ENCODE peak calls at places on chromosomes 11 and 22, in four cellular contexts. Z is fibroblast of pulmonary artery, H is lower lobe of right lung, P is mammary epithelial cell. T is an unnamed sample.

GRCh38 chr22:37560682-37561208 is 465 bp downstream of the CDC42EP1 start:
- DNase-seq in Z (peak), H (peak), P (no peak), T (no peak)

GRCh38 chr11:102252339-102252891 is 64.9 kb upstream of the BIRC3 start:
- DNase-seq in P (no peak), H (no peak), Z (no peak), T (no peak)

GRCh38 chr11:3796796-3797328 is 492 bp downstream of the NUP98 start:
- DNase-seq in P (no peak), H (no peak), Z (peak), T (no peak)

GRCh38 chr11:33065445-33066178 is 26.2 kb downstream of the TCP11L1 start:
- DNase-seq in P (peak), Z (peak), H (peak), T (no peak)

GRCh38 chr22:23714596-23715588 is 24.1 kb downstream of the RGL4 start:
- DNase-seq in P (no peak), Z (no peak), H (no peak), T (no peak)

GRCh38 chr11:1907955-1908354 is 11.5 kb upstream of the TNNT3 start:
- DNase-seq in Z (no peak), H (no peak), P (no peak), T (no peak)

GRCh38 chr11:68387840-68388239 is 72.7 kb upstream of the PPP6R3 start:
- DNase-seq in H (no peak), P (no peak), Z (no peak), T (no peak)

GRCh38 chr11:128603003-128603715 is 15.8 kb upstream of the ETS1 start:
- DNase-seq in Z (no peak), P (no peak), H (no peak), T (no peak)

GRCh38 chr11:106695506-106695905 is 322.8 kb downstream of the GUCY1A2 start:
- DNase-seq in H (no peak), Z (peak), P (peak), T (peak)

GRCh38 chr11:101083334-101083733 is 46.3 kb downstream of the PGR start:
- DNase-seq in P (no peak), H (no peak), Z (no peak), T (no peak)

GRCh38 chr11:64526795-64527194 is 64.2 kb upstream of the SLC22A12 start:
- DNase-seq in Z (no peak), H (peak), P (no peak), T (no peak)

GRCh38 chr11:96338910-96339703 is 3.9 kb downstream of the MAML2 start:
- DNase-seq in P (peak), H (peak), Z (peak), T (no peak)

GRCh38 chr11:110086892-110087309 is 6.3 kb upstream of the ZC3H12C start:
- DNase-seq in H (no peak), P (peak), Z (peak), T (peak)

GRCh38 chr11:103964390-103964789 is 72.0 kb upstream of the DDI1 start:
- DNase-seq in P (no peak), H (no peak), Z (no peak), T (no peak)

GRCh38 chr11:64844330-64845124 is at the start of gene CDC42BPG:
- DNase-seq in P (peak), H (peak), Z (peak), T (no peak)

GRCh38 chr11:73585834-73586575 is 11.9 kb downstream of the FAM168A start:
- DNase-seq in H (no peak), Z (no peak), P (peak), T (no peak)

GRCh38 chr11:69035959-69036340 is 12.8 kb upstream of the TPCN2 start:
- DNase-seq in H (no peak), Z (no peak), P (no peak), T (no peak)

GRCh38 chr11:93476796-93477195 is 66.4 kb downstream of the SMCO4 start:
- DNase-seq in Z (peak), P (peak), H (no peak), T (no peak)

GRCh38 chr22:24417901-24418641 is 9.3 kb upstream of the ADORA2A start:
- DNase-seq in Z (peak), P (no peak), H (peak), T (no peak)

GRCh38 chr22:17807571-17808410 is 33.5 kb upstream of the BID start:
- DNase-seq in P (no peak), H (peak), Z (no peak), T (no peak)

GRCh38 chr11:20351870-20352269 is 11.6 kb upstream of the HTATIP2 start:
- DNase-seq in H (no peak), P (no peak), Z (no peak), T (no peak)

GRCh38 chr11:113487622-113488021 is 12.4 kb upstream of the DRD2 start:
- DNase-seq in Z (no peak), P (no peak), H (no peak), T (no peak)

GRCh38 chr11:116865696-116866095 is 28.3 kb upstream of the APOA1 start:
- DNase-seq in H (no peak), Z (peak), P (no peak), T (no peak)

GRCh38 chr11:61743486-61744095 is 8.8 kb upstream of the MYRF start:
- DNase-seq in Z (no peak), H (no peak), P (no peak), T (no peak)

GRCh38 chr11:83069441-83070043 is 2.2 kb downstream of the RAB30 start:
- DNase-seq in P (no peak), Z (no peak), H (no peak), T (no peak)

GRCh38 chr11:28566643-28567042 is 458.5 kb downstream of the METTL15 start:
- DNase-seq in Z (peak), P (peak), H (peak), T (peak)

GRCh38 chr11:12540913-12541587 is 133.2 kb upstream of the TEAD1 start:
- DNase-seq in P (no peak), Z (peak), H (no peak), T (no peak)

GRCh38 chr11:66852466-66853241 is 4.2 kb upstream of the LRFN4 start:
- DNase-seq in H (peak), P (no peak), Z (no peak), T (no peak)

GRCh38 chr11:124119103-124119502 is 3.9 kb downstream of the VWA5A start:
- DNase-seq in P (no peak), H (no peak), Z (no peak), T (no peak)

GRCh38 chr11:124122123-124122522 is 6.9 kb downstream of the VWA5A start:
- DNase-seq in P (no peak), H (no peak), Z (no peak), T (no peak)

DNA sequence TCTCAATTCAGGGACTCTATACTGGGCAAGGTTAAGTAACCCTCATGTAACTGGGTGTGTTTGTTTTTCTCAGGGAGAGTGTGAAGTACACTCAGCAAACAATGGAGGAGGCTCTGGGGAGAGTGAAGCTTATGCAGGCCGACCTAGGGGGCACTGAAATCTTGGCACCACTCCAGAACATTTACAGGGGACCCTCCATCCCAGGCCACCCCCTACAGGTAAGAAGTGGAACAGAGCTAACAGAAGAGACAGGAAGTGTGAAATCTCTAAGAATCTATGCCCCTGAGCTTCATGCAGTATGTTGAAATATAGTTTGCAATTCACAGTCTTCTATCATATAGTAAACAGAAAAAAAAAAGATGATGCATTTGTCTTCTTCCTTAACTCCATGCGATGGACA is 8.3 kb downstream of the VWA5A start:
- DNase-seq in Z (no peak), P (no peak), H (no peak), T (no peak)
- TF ChIP-seq CTCF in Z (peak), P (peak), H (no peak), T (peak)

GRCh38 chr22:46084376-46084775 is 66.0 kb upstream of the PPARA start:
- DNase-seq in P (no peak), H (peak), Z (no peak), T (no peak)
- H3K4me3 ChIP-seq in P (peak), H (peak), Z (no peak), T (peak)

DNA sequence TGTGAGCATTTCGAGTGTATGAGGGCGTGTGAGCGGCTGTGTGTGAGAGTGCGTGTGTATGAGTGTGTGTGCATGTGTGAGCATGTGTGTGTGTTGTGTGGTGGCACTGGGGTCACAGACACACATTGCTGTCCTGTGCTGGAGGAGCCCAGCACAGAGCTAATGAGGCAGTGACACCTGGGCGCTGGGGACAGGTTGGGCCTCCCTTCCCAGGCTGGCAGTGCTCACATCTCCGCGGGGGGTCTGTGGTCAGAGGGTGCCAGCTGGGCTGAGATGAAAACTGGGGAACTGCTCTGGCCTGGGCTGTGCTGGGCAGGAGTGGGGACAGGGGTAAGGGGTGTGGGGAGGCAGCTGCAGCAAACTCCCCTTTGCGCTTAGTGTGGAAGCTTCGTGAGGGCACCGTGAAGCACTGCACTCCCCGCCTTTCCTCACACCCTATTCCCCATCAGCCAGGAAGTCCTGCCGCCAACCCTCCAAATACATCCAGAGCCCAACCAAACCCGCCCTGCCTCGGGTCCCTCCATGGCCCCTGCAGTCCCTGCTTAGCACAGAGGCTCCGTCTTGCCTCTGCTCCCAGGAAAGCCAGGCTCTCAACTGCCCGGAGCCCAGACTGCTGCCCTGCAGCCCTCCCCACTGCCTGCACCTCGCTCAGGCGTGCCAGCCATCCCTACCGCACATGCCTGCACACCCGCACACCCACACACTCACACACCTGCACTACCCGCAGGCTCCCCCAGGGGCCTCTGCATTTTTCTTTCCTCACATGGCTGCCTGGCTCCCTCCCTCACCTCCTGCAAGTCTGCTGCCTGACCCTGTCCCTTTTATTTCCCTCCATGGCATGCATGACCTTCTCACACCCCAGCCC is 62.0 kb upstream of the THY1 start:
- DNase-seq in Z (no peak), P (no peak), H (no peak), T (no peak)
- TF ChIP-seq CTCF in Z (no peak), P (peak), H (no peak), T (peak)

GRCh38 chr11:6321961-6322362 is 1.7 kb upstream of the CAVIN3 start:
- DNase-seq in Z (peak), H (no peak), P (peak), T (no peak)

GRCh38 chr11:6319879-6320410 is 356 bp downstream of the CAVIN3 start:
- DNase-seq in H (peak), Z (peak), P (peak), T (no peak)

GRCh38 chr11:6321356-6321755 is 1.1 kb upstream of the CAVIN3 start:
- DNase-seq in P (no peak), H (no peak), Z (no peak), T (no peak)

GRCh38 chr11:6319001-6319878 is 1.1 kb downstream of the CAVIN3 start:
- DNase-seq in P (peak), H (peak), Z (peak), T (no peak)

DNA sequence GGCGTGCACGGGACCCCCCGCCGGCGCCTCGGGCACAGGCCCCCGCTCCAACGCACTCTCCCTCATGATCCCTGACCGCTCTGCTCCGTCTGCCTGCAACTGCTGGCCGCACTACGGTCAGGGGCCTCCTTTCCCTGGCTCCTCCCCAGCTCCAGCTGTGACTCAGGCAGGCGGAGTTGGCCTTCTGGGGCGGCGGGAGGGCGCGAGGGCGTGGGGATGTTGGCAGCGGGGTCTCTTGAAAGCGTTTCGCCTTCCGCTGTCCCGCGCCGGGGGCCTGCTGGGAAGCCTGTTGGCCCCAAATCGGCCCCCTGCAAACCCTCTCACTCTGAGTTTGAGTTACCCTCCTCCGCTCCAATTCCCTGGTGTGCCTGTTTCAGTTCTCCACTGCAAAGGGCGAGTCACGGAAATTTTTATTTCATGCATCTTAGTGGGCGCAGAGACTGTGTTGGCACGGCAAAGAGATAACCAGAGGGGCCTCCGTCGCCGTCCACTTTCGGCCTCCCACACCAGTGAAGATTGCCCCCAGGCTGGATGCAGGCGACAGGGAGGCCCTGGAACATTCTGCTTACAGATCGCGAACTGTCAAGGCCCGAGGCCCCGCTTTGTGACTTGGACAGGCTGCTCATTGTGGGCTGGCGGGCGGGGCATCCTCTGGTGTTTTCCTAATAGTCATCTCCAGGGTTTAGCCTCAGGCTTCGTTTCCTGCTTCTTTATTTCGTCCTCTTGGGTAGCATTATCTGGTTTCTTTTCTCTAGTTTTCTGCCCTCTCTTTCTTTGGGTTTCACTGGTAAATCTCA is at the start of gene CAVIN3:
- DNase-seq in H (peak), P (peak), Z (peak), T (no peak)
- H3K4me3 ChIP-seq in H (peak), P (peak), Z (peak), T (peak)

DNA sequence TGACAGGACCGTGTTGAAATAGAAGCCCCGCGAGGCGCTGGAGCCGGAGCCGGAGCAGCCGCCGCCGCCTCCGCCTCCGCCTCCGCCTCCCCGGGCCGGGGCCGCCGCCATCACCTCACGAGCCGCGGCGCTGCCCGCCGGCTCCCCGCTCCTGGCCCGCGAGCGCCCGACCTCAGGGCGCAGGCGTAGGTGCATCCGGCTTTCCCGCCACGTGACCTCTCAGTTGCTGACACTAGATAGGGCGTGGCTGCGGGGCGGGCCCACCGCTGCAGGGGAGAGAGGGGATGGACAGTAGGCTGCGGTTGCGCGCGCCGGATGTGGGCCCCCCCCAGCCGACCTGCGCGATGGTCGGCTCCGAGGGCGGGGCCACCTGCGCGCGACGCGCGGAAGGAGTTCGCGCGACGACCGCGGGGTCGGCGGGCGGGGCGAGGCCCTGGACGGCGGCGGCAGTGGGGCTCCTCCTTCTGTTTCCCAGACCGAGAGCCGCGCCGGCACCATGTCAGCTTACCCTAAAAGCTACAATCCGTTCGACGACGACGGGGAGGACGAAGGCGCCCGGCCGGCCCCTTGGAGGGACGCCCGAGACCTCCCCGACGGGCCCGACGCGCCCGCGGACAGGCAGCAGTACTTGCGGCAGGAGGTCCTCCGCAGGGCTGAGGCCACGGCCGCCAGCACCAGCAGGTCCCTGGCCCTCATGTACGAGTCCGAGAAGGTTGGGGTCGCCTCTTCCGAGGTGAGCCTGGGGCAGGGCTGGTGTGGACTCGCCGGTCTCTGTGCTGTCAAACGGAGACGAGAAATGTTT is at the start of the genes PI4KA and SNAP29:
- DNase-seq in Z (peak), P (peak), H (peak), T (peak)
- TF ChIP-seq CTCF in Z (no peak), P (no peak), H (peak), T (no peak)

GRCh38 chr11:111469200-111469599 is 43.0 kb downstream of the BTG4 start:
- DNase-seq in H (no peak), P (no peak), Z (no peak), T (no peak)
- H3K4me3 ChIP-seq in H (no peak), P (no peak), Z (no peak), T (no peak)

GRCh38 chr11:18657696-18658095 is 23.6 kb upstream of the SPTY2D1 start:
- DNase-seq in Z (no peak), P (no peak), H (no peak), T (no peak)
- TF ChIP-seq CTCF in Z (no peak), P (no peak), H (no peak), T (no peak)

DNA sequence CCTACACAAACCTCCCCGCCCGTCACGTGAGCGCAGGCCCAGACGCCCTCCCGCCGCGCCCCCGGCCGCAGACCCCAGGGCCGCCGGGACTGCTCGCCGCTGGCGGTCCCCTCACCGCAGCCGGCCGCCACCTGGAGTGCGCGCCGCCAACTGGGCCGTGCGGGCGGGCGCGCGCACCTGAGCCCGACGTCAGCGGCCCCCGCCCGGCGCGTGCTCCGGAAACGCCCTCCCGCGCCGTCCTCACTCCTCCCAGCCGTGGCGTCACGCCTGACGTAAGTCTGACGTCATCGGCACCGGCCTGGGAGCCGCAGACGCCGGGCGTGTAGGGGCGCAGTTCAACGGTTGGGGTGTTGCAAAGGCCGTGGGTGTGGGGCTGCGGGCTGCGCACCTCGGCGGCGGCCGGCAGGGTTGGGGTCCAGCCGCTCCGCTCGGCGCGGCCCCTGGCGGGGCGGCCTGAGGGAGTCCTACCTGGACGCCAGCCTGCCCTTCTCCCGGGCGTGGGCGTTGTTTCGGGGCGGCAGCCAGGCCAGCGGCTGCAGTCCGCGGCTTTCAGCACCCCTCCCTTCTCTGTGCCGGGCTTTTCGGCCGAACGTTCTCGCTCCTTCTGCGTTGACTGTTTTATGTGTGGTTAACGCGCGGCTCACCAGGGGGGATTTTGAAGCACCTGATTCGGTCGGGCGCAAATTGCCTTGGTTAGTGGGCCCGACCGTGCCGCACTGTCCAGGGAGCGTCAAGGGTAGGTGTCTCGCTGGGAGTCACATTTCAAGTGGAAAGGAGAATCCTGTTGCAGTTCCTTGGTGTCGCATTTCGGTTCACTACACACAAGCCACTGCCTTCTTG is at the start of gene JOSD1:
- DNase-seq in H (peak), P (peak), Z (peak), T (no peak)
- H3K4me3 ChIP-seq in H (peak), P (peak), Z (peak), T (peak)

DNA sequence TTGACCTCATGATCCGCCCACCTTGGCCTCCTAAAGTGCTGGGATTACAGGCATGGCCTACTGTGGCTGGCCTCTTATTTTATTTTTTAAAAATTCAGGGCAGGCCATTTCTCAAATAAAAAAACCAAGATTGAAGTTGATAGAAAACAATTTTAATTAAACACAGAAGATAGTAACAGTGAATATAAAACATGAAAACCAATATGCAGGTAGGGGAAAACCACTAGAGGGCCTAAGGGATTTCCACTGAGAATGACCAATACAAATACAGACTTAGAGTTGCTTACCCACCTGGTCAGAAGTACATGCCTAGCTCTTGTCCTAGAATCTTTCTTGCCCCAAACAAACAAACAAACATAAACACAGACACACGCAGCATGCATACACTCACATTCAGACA is 1.7 kb upstream of the RTCB start:
- DNase-seq in H (no peak), P (peak), Z (peak), T (no peak)
- TF ChIP-seq CTCF in H (peak), P (peak), Z (peak), T (peak)